ENCODE peak calls at places on chromosomes 13 and 19, in four cellular contexts. K is AG04449, B is left lung, H is AG09309. E is an unnamed sample.

GRCh38 chr13:93180376-93180966 is 46.1 kb upstream of the GPC6 start:
- DNase-seq in K (peak; percentile 12), B (no peak), H (peak; percentile 56), E (peak; percentile 37)

GRCh38 chr13:95212962-95213850 is 88.0 kb downstream of the ABCC4 start:
- DNase-seq in K (no peak), B (no peak), H (no peak), E (no peak)

GRCh38 chr13:24220086-24220703 is 59.7 kb downstream of the SPATA13 start:
- DNase-seq in K (peak; percentile 49), B (no peak), H (peak; percentile 61), E (no peak)

GRCh38 chr19:18519962-18520847 is 1.7 kb downstream of the ELL start:
- DNase-seq in K (peak; percentile 33), B (peak; percentile 85), H (no peak), E (peak; percentile 34)

GRCh38 chr13:24664726-24665409 is 15.3 kb upstream of the ATP12A start:
- DNase-seq in K (no peak), B (no peak), H (no peak), E (no peak)

GRCh38 chr13:48410199-48410598 is 2.7 kb downstream of the LPAR6 start:
- DNase-seq in K (no peak), B (no peak), H (no peak), E (no peak)

GRCh38 chr13:24180743-24181384 is 20.3 kb downstream of the SPATA13 start:
- DNase-seq in K (no peak), B (no peak), H (no peak), E (no peak)

GRCh38 chr13:99442273-99442895 is 58.9 kb upstream of the TM9SF2 start:
- DNase-seq in K (no peak), B (no peak), H (no peak), E (no peak)

GRCh38 chr13:27359203-27359821 is 65.1 kb upstream of the GTF3A start:
- DNase-seq in K (no peak), B (no peak), H (no peak), E (no peak)